ENCODE peak calls at places on chromosomes 3 and 15, in ten cellular contexts. I is GM23248, Y is heart left ventricle, G is fibroblast of lung, O is K562, L is thoracic aorta, S is psoas muscle, H is aorta, E is upper lobe of right lung, R is lung. X is an unnamed sample.

GRCh38 chr3:50146316-50146901 is 8.7 kb upstream of the SEMA3F start:
- DNase-seq in I (no peak), O (no peak), G (no peak), S (no peak), H (no peak), R (no peak), L (no peak), E (no peak), Y (no peak), X (no peak)

GRCh38 chr15:86610038-86610437 is 530.4 kb downstream of the AGBL1 start:
- DNase-seq in I (no peak), Y (no peak), S (no peak), L (no peak), G (no peak), E (no peak), O (no peak), R (no peak), H (no peak), X (no peak)

GRCh38 chr3:97131476-97131875 is 317.1 kb downstream of the EPHA6 start:
- DNase-seq in R (no peak), H (no peak), Y (no peak), S (no peak), E (no peak), O (no peak), I (no peak), G (no peak), L (no peak), X (no peak)

GRCh38 chr3:172698650-172699049 is 12.2 kb downstream of the NCEH1 start:
- DNase-seq in E (peak; percentile 77), O (no peak), S (peak; percentile 23), H (no peak), R (no peak), G (no peak), L (no peak), I (no peak), Y (peak; percentile 25), X (no peak)

GRCh38 chr3:128805771-128806170 is 73.6 kb upstream of the ACAD9 start:
- DNase-seq in G (peak; percentile 31), H (no peak), Y (no peak), S (no peak), R (no peak), O (no peak), L (no peak), E (no peak), I (peak; percentile 69), X (no peak)

GRCh38 chr3:77321646-77322045 is 281.7 kb downstream of the ROBO2 start:
- DNase-seq in S (no peak), G (peak; percentile 32), O (no peak), Y (no peak), R (no peak), E (no peak), L (no peak), I (peak; percentile 28), H (no peak), X (no peak)

GRCh38 chr3:117874028-117874765 is 1160.4 kb downstream of the IGSF11 start:
- DNase-seq in Y (no peak), I (no peak), H (no peak), S (no peak), E (no peak), R (no peak), G (peak; percentile 51), L (no peak), O (no peak), X (no peak)

GRCh38 chr3:115644391-115644790 is 21.1 kb downstream of the GAP43 start:
- DNase-seq in R (no peak), G (peak; percentile 76), L (no peak), O (no peak), E (no peak), Y (no peak), S (no peak), I (no peak), H (no peak), X (no peak)

GRCh38 chr3:179432451-179432850 is 18.8 kb downstream of the GNB4 start:
- DNase-seq in I (no peak), L (no peak), R (no peak), G (no peak), S (no peak), H (no peak), O (no peak), E (no peak), Y (no peak), X (no peak)

GRCh38 chr3:4953119-4953518 is 26.1 kb upstream of the BHLHE40 start:
- DNase-seq in I (peak; percentile 16), H (no peak), S (no peak), Y (no peak), E (no peak), G (peak; percentile 52), R (no peak), O (no peak), L (no peak), X (no peak)

GRCh38 chr15:27768731-27769510 is 330.2 kb downstream of the OCA2 start:
- DNase-seq in S (no peak), I (no peak), E (no peak), L (no peak), Y (no peak), H (no peak), R (no peak), G (no peak), O (no peak), X (no peak)

GRCh38 chr3:134608957-134609525 is 41.8 kb downstream of the KY start:
- DNase-seq in R (no peak), O (no peak), G (no peak), S (no peak), Y (no peak), I (no peak), H (no peak), L (no peak), E (no peak), X (no peak)

GRCh38 chr15:59966262-59966661 is 37.8 kb upstream of the FOXB1 start:
- DNase-seq in O (no peak), S (no peak), I (no peak), G (peak; percentile 7), H (no peak), E (no peak), Y (no peak), L (no peak), R (no peak), X (no peak)

DNA sequence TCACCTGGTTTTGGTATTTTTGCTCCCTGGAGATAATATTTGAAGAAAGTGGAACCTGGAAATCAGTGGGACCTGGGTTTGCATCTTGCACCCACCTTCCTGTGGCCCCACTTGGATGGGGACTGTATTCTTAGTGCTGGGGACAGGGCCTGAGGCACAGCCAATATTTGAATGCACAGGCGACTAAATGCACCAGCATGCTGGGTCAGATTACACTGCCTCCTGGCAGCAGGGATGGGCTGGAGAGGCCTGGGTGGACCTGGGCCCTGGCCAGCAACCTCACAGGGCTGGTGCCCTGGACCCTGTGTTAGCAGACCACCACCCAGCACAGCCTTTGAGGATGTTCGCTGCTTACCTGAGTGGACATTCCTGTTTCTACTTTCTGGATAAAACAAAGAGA is 10.5 kb downstream of the ITIH4 start:
- DNase-seq in E (no peak), R (no peak), H (no peak), I (no peak), L (no peak), O (no peak), G (no peak), Y (no peak), S (no peak), X (no peak)
- H3K4me1 ChIP-seq in E (no peaks in the 10 kb centered on the region), R (no peaks in the 10 kb centered on the region), H (no peaks in the 10 kb centered on the region), I (no peaks in the 10 kb centered on the region), L (no peaks in the 10 kb centered on the region), O (peaks cover 11% of the 10 kb centered on the region), G (no peaks in the 10 kb centered on the region), Y (no peaks in the 10 kb centered on the region), S (no peaks in the 10 kb centered on the region), X (no peaks in the 10 kb centered on the region)

DNA sequence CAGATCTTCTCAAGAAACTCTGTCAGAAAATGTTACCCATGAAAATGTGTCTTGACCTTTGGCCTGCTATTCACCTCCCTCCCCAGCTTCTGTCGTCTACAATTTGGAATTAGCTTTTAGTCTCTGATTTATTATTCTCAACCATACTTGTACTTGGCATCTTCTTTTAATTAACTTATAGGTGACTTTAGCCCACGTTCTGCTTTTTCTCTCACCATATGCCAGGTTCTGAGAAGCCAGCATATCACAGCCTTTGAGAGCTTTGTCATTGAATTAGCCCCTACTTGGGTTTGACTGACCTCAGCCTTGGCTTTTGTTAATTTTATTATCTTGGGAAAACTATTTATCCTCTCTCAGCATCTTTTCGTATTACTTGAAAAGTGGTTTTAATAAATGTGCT is 355.9 kb downstream of the OXSM start:
- DNase-seq in L (no peak), S (no peak), E (no peak), I (no peak), H (no peak), Y (no peak), O (no peak), R (no peak), G (no peak), X (no peak)
- H3K9me3 ChIP-seq in L (no peaks in the 10 kb centered on the region), S (no peaks in the 10 kb centered on the region), E (no peaks in the 10 kb centered on the region), I (no peaks in the 10 kb centered on the region), H (no peaks in the 10 kb centered on the region), Y (no peaks in the 10 kb centered on the region), O (no peaks in the 10 kb centered on the region), R (no peaks in the 10 kb centered on the region), G (no peaks in the 10 kb centered on the region), X (no peaks in the 10 kb centered on the region)

DNA sequence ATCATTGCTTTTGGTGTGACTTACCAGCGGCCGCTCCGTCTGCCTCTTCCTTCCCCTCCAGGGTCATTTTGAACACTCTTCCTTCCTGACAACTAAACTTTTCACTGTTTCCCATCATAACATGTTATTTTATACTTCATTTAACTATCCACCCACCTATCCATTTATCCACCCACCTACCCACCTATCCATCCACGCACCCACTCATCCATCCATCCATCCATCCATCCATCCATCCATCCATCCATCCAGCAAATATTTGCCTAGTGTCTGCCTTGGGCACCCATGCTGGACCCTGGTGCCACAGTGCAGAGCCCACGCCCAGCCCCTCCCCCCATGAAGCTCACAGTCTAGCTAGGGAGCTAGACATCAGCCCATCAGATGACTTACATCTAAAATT is 254.9 kb downstream of the TLE3 start:
- DNase-seq in L (no peak), Y (no peak), R (no peak), E (no peak), O (no peak), G (no peak), S (no peak), I (no peak), H (no peak), X (no peak)
- H3K36me3 ChIP-seq in L (no peaks in the 10 kb centered on the region), Y (no peaks in the 10 kb centered on the region), R (no peaks in the 10 kb centered on the region), E (no peaks in the 10 kb centered on the region), O (no peaks in the 10 kb centered on the region), G (no peaks in the 10 kb centered on the region), S (no peaks in the 10 kb centered on the region), I (no peaks in the 10 kb centered on the region), H (no peaks in the 10 kb centered on the region), X (no peaks in the 10 kb centered on the region)

GRCh38 chr3:193865879-193866480 is 270.0 kb upstream of the HES1 start:
- DNase-seq in L (no peak), G (peak; percentile 38), H (no peak), E (no peak), R (no peak), I (no peak), S (no peak), O (no peak), Y (no peak), X (no peak)
- H3K4me1 ChIP-seq in L (peaks cover 44% of the 10 kb centered on the region), G (peaks cover 12% of the 10 kb centered on the region), H (no peaks in the 10 kb centered on the region), E (peaks cover 7% of the 10 kb centered on the region), R (peaks cover 15% of the 10 kb centered on the region), I (no peaks in the 10 kb centered on the region), S (peaks cover 13% of the 10 kb centered on the region), O (peaks cover 14% of the 10 kb centered on the region), Y (peaks cover 41% of the 10 kb centered on the region), X (no peaks in the 10 kb centered on the region)

GRCh38 chr15:46131876-46132275 is 497.0 kb downstream of the SQOR start:
- DNase-seq in Y (no peak), S (no peak), L (no peak), I (no peak), R (no peak), O (no peak), H (peak; percentile 26), E (no peak), G (no peak), X (no peak)
- H3K9me3 ChIP-seq in Y (no peaks in the 10 kb centered on the region), S (no peaks in the 10 kb centered on the region), L (peaks cover 3% of the 10 kb centered on the region), I (peaks cover 4% of the 10 kb centered on the region), R (peaks cover 9% of the 10 kb centered on the region), O (no peaks in the 10 kb centered on the region), H (no peaks in the 10 kb centered on the region), E (peaks cover 12% of the 10 kb centered on the region), G (no peaks in the 10 kb centered on the region), X (no peaks in the 10 kb centered on the region)

X was measured in CD4-positive, alpha-beta memory T cell.